ENCODE peak calls at places on chromosomes 16 and 17, in six cellular contexts. U is GM13976; R is lower leg skin; O is caudate nucleus; C is neuronal stem cell; Q is stimulated activated CD4-positive, alpha-beta T cell treated with anti-CD3 and anti-CD28 coated beads, Interleukin-1b, Interleukin-23, amount 100 ng/mL, for 48 hours. J is an unnamed sample.

GRCh38 chr16:56013962-56014552 is 138.9 kb upstream of the CES5A start:
- DNase-seq in R (no peak), O (no peak), U (peak), Q (peak), C (peak), J (no peak)

GRCh38 chr16:66534376-66534799 is 15.5 kb downstream of the TK2 start:
- DNase-seq in O (no peak), C (no peak), Q (no peak), U (no peak), R (peak), J (no peak)

GRCh38 chr17:60524463-60525346 is 1.3 kb downstream of the APPBP2 start:
- DNase-seq in R (no peak), O (no peak), C (no peak), U (no peak), Q (no peak), J (no peak)

GRCh38 chr17:81832608-81833159 is 407 bp downstream of the MCRIP1 start:
- DNase-seq in C (no peak), Q (peak), O (no peak), R (no peak), U (peak), J (no peak)

GRCh38 chr16:88743693-88744519 is 37.6 kb downstream of the CTU2 start:
- DNase-seq in Q (peak), C (peak), R (peak), U (peak), O (no peak), J (peak)

GRCh38 chr17:48012151-48012520 is 25.5 kb downstream of the COPZ2 start:
- DNase-seq in C (no peak), R (no peak), O (no peak), U (peak), Q (peak), J (no peak)

GRCh38 chr16:73813523-73813922 is 483.1 kb upstream of the PSMD7 start:
- DNase-seq in R (no peak), U (no peak), O (no peak), Q (no peak), C (no peak), J (no peak)

GRCh38 chr17:61833536-61834203 is 29.7 kb downstream of the BRIP1 start:
- DNase-seq in Q (no peak), R (no peak), C (no peak), O (no peak), U (no peak), J (no peak)

GRCh38 chr17:50101346-50102163 is 6.4 kb downstream of the PDK2 start:
- DNase-seq in R (no peak), C (no peak), Q (no peak), U (no peak), O (no peak), J (no peak)

GRCh38 chr17:77832180-77832560 is 126.3 kb upstream of the TNRC6C start:
- DNase-seq in U (no peak), R (no peak), O (no peak), Q (no peak), C (no peak), J (no peak)

GRCh38 chr17:79402275-79402674 is 208.6 kb downstream of the RBFOX3 start:
- DNase-seq in R (no peak), U (no peak), O (no peak), C (no peak), Q (no peak), J (no peak)

GRCh38 chr16:56643080-56643778 is 4.8 kb downstream of the MT1A start:
- DNase-seq in C (no peak), R (peak), O (no peak), U (peak), Q (peak), J (no peak)

GRCh38 chr16:2692251-2692947 is 10.1 kb downstream of the KCTD5 start:
- DNase-seq in U (no peak), R (no peak), C (no peak), Q (no peak), O (peak), J (no peak)

GRCh38 chr16:4053663-4054479 is 62.4 kb downstream of the ADCY9 start:
- DNase-seq in Q (no peak), C (no peak), R (peak), O (no peak), U (no peak), J (no peak)

GRCh38 chr17:83010323-83011200 is 68.8 kb upstream of the METRNL start:
- DNase-seq in C (no peak), R (peak), O (no peak), Q (no peak), U (peak), J (no peak)

GRCh38 chr17:1495265-1495664 is 2.8 kb upstream of the MYO1C start:
- DNase-seq in C (no peak), R (no peak), U (no peak), O (no peak), Q (no peak), J (no peak)

GRCh38 chr17:82049521-82049971 is 2.1 kb downstream of the RFNG start:
- DNase-seq in O (no peak), R (no peak), U (no peak), C (no peak), Q (no peak), J (no peak)

GRCh38 chr16:19804538-19805323 is 79.9 kb downstream of the GPRC5B start:
- DNase-seq in R (peak), C (no peak), O (no peak), Q (peak), U (no peak), J (peak)

GRCh38 chr16:9898121-9898520 is 284.1 kb downstream of the GRIN2A start:
- DNase-seq in O (no peak), C (no peak), Q (no peak), U (no peak), R (no peak), J (no peak)

GRCh38 chr16:66273036-66273435 is 93.5 kb upstream of the CDH5 start:
- DNase-seq in R (peak), O (no peak), Q (no peak), U (no peak), C (no peak), J (peak)

GRCh38 chr16:21301895-21302291 is 23.8 kb upstream of the CRYM start:
- DNase-seq in C (no peak), R (no peak), U (no peak), Q (no peak), O (no peak), J (no peak)

GRCh38 chr16:19523184-19523558 is 571 bp upstream of the CCP110 start:
- DNase-seq in C (no peak), R (no peak), U (no peak), O (no peak), Q (no peak), J (no peak)